ENCODE peak calls at places on chromosomes 16 and 17, in six cellular contexts. One of them, this sample, is unnamed.
A peak's percentile ranks its signal among the peaks of the same experiment; 100 is the strongest.

GRCh38 chr16:23595951-23596720 is at the start of gene NDUFAB1:
- DNase-seq in endothelial cell of umbilical vein: peak; percentile 90
- DNase-seq in CD8-positive, alpha-beta T cell: peak; percentile 90
- DNase-seq in AG09309: peak; percentile 34
- DNase-seq in stomach: peak; percentile 92
- DNase-seq in nephron progenitor cell: peak; percentile 95
- DNase-seq in this sample: peak; percentile 87

GRCh38 chr17:3843935-3844516 is 2.0 kb downstream of the NCBP3 start:
- DNase-seq in stomach: peak; percentile 57
- DNase-seq in nephron progenitor cell: peak; percentile 36
- DNase-seq in CD8-positive, alpha-beta T cell: peak; percentile 47
- DNase-seq in AG09309: no peak
- DNase-seq in endothelial cell of umbilical vein: peak; percentile 40
- DNase-seq in this sample: peak; percentile 63

GRCh38 chr17:76585048-76585648 is 512 bp downstream of the ST6GALNAC2 start:
- DNase-seq in stomach: peak; percentile 52
- DNase-seq in endothelial cell of umbilical vein: no peak
- DNase-seq in nephron progenitor cell: peak; percentile 56
- DNase-seq in CD8-positive, alpha-beta T cell: no peak
- DNase-seq in AG09309: no peak
- DNase-seq in this sample: no peak

GRCh38 chr16:11967195-11967911 is 2.3 kb downstream of the TNFRSF17 start:
- DNase-seq in endothelial cell of umbilical vein: no peak
- DNase-seq in AG09309: no peak
- DNase-seq in stomach: no peak
- DNase-seq in CD8-positive, alpha-beta T cell: no peak
- DNase-seq in nephron progenitor cell: no peak
- DNase-seq in this sample: no peak

GRCh38 chr16:3180445-3180878 is 7.5 kb upstream of the OR1F1 start:
- DNase-seq in AG09309: no peak
- DNase-seq in endothelial cell of umbilical vein: no peak
- DNase-seq in CD8-positive, alpha-beta T cell: no peak
- DNase-seq in stomach: no peak
- DNase-seq in nephron progenitor cell: no peak
- DNase-seq in this sample: no peak

GRCh38 chr16:85950519-85950918 is 51.6 kb downstream of the IRF8 start:
- DNase-seq in nephron progenitor cell: no peak
- DNase-seq in endothelial cell of umbilical vein: no peak
- DNase-seq in AG09309: no peak
- DNase-seq in stomach: no peak
- DNase-seq in CD8-positive, alpha-beta T cell: no peak
- DNase-seq in this sample: no peak

GRCh38 chr16:88703486-88704309 is 2.5 kb downstream of the RNF166 start:
- DNase-seq in stomach: peak; percentile 43
- DNase-seq in nephron progenitor cell: no peak
- DNase-seq in CD8-positive, alpha-beta T cell: peak; percentile 84
- DNase-seq in AG09309: no peak
- DNase-seq in endothelial cell of umbilical vein: peak; percentile 59
- DNase-seq in this sample: no peak

GRCh38 chr17:53794875-53795274 is 27.9 kb upstream of the KIF2B start:
- DNase-seq in stomach: no peak
- DNase-seq in endothelial cell of umbilical vein: no peak
- DNase-seq in nephron progenitor cell: no peak
- DNase-seq in CD8-positive, alpha-beta T cell: no peak
- DNase-seq in AG09309: no peak
- DNase-seq in this sample: no peak

GRCh38 chr17:32631341-32632109 is 144.7 kb downstream of the CDK5R1 start:
- DNase-seq in CD8-positive, alpha-beta T cell: no peak
- DNase-seq in nephron progenitor cell: no peak
- DNase-seq in endothelial cell of umbilical vein: no peak
- DNase-seq in stomach: no peak
- DNase-seq in AG09309: no peak
- DNase-seq in this sample: no peak

GRCh38 chr17:73211745-73212144 is 18.9 kb downstream of the COG1 start:
- DNase-seq in endothelial cell of umbilical vein: no peak
- DNase-seq in AG09309: no peak
- DNase-seq in nephron progenitor cell: no peak
- DNase-seq in stomach: no peak
- DNase-seq in CD8-positive, alpha-beta T cell: peak; percentile 60
- DNase-seq in this sample: no peak

GRCh38 chr17:5364156-5364555 is 55.3 kb downstream of the NUP88 start:
- DNase-seq in endothelial cell of umbilical vein: no peak
- DNase-seq in stomach: no peak
- DNase-seq in nephron progenitor cell: no peak
- DNase-seq in AG09309: peak; percentile 40
- DNase-seq in CD8-positive, alpha-beta T cell: no peak
- DNase-seq in this sample: no peak

GRCh38 chr16:85649978-85650863 is 37.1 kb downstream of the GSE1 start:
- DNase-seq in CD8-positive, alpha-beta T cell: no peak
- DNase-seq in stomach: no peak
- DNase-seq in endothelial cell of umbilical vein: no peak
- DNase-seq in nephron progenitor cell: no peak
- DNase-seq in AG09309: no peak
- DNase-seq in this sample: no peak

GRCh38 chr17:1259910-1260389 is 10.3 kb upstream of the BHLHA9 start:
- DNase-seq in AG09309: no peak
- DNase-seq in nephron progenitor cell: peak; percentile 76
- DNase-seq in CD8-positive, alpha-beta T cell: no peak
- DNase-seq in endothelial cell of umbilical vein: no peak
- DNase-seq in stomach: no peak
- DNase-seq in this sample: no peak

GRCh38 chr17:44417553-44417952 is 28.1 kb upstream of the ITGA2B start:
- DNase-seq in endothelial cell of umbilical vein: peak; percentile 57
- DNase-seq in stomach: no peak
- DNase-seq in nephron progenitor cell: no peak
- DNase-seq in CD8-positive, alpha-beta T cell: no peak
- DNase-seq in AG09309: peak; percentile 58
- DNase-seq in this sample: peak; percentile 98

GRCh38 chr16:57091990-57092785 is at the start of gene CPNE2:
- DNase-seq in endothelial cell of umbilical vein: peak; percentile 65
- DNase-seq in CD8-positive, alpha-beta T cell: no peak
- DNase-seq in nephron progenitor cell: peak; percentile 78
- DNase-seq in AG09309: no peak
- DNase-seq in stomach: peak; percentile 59
- DNase-seq in this sample: peak; percentile 29

GRCh38 chr16:1825381-1825863 is 1.2 kb downstream of the HAGH start:
- DNase-seq in nephron progenitor cell: no peak
- DNase-seq in CD8-positive, alpha-beta T cell: no peak
- DNase-seq in stomach: peak; percentile 46
- DNase-seq in AG09309: no peak
- DNase-seq in endothelial cell of umbilical vein: no peak
- DNase-seq in this sample: no peak

GRCh38 chr16:1825864-1826690 is 548 bp downstream of the HAGH start:
- DNase-seq in nephron progenitor cell: peak; percentile 46
- DNase-seq in AG09309: no peak
- DNase-seq in stomach: peak; percentile 63
- DNase-seq in endothelial cell of umbilical vein: peak; percentile 50
- DNase-seq in CD8-positive, alpha-beta T cell: peak; percentile 67
- DNase-seq in this sample: peak; percentile 49

GRCh38 chr16:1821861-1822611 is 4.6 kb downstream of the HAGH start:
- DNase-seq in stomach: no peak
- DNase-seq in AG09309: no peak
- DNase-seq in nephron progenitor cell: no peak
- DNase-seq in endothelial cell of umbilical vein: no peak
- DNase-seq in CD8-positive, alpha-beta T cell: no peak
- DNase-seq in this sample: peak; percentile 22

GRCh38 chr16:1822801-1823200 is 3.8 kb downstream of the HAGH start:
- DNase-seq in stomach: no peak
- DNase-seq in nephron progenitor cell: no peak
- DNase-seq in AG09309: no peak
- DNase-seq in endothelial cell of umbilical vein: no peak
- DNase-seq in CD8-positive, alpha-beta T cell: no peak
- DNase-seq in this sample: no peak

GRCh38 chr16:1823821-1824220 is 2.8 kb downstream of the HAGH start:
- DNase-seq in endothelial cell of umbilical vein: peak; percentile 58
- DNase-seq in stomach: peak; percentile 55
- DNase-seq in nephron progenitor cell: peak; percentile 42
- DNase-seq in AG09309: no peak
- DNase-seq in CD8-positive, alpha-beta T cell: no peak
- DNase-seq in this sample: peak; percentile 6
- TF ChIP-seq CTCF in endothelial cell of umbilical vein: peak; percentile 41
- TF ChIP-seq CTCF in stomach: no peak
- TF ChIP-seq CTCF in nephron progenitor cell: no peak
- TF ChIP-seq CTCF in AG09309: peak; percentile 24
- TF ChIP-seq CTCF in CD8-positive, alpha-beta T cell: no peak
- TF ChIP-seq CTCF in this sample: peak; percentile 26

GRCh38 chr17:36463916-36464764 is 22.3 kb upstream of the ZNHIT3 start:
- DNase-seq in nephron progenitor cell: peak; percentile 94
- DNase-seq in endothelial cell of umbilical vein: peak; percentile 45
- DNase-seq in AG09309: no peak
- DNase-seq in CD8-positive, alpha-beta T cell: peak; percentile 21
- DNase-seq in stomach: peak; percentile 56
- DNase-seq in this sample: peak; percentile 65
- TF ChIP-seq CTCF in nephron progenitor cell: no peak
- TF ChIP-seq CTCF in endothelial cell of umbilical vein: no peak
- TF ChIP-seq CTCF in AG09309: peak; percentile 5
- TF ChIP-seq CTCF in CD8-positive, alpha-beta T cell: no peak
- TF ChIP-seq CTCF in stomach: no peak
- TF ChIP-seq CTCF in this sample: no peak

DNA sequence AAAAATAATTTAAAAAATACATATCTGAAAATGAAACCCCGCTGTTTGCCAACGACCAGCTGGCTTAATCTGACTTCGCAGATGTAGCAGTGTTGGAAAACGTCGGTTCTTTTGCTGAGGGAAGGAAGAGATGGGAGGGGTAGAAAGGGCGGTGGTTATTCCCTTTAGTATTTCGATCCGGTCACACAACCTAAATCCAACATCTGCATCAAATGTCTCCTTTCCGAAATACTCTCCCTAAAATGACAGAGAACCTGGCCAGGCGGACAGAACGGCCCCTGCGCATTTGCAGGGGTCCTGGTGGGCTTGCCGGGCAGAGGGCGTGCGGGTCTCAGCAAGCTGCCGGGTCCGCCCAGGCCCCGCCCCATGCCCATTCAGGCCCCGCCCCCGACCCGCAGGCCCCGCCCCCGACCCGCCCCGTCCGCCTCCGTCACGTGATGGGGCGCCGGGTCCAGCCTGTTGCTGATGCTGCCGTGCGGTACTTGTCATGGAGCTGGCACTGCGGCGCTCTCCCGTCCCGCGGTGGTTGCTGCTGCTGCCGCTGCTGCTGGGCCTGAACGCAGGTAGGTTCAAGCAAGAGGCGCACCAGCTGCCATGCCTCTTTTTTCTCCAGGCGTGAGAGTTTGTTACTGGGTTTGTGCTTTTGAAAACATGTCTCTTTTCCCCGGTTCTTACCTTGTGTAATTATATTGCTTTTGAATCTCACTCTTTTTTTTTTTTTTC is at the start of gene SCPEP1:
- DNase-seq in stomach: peak; percentile 87
- DNase-seq in nephron progenitor cell: peak; percentile 83
- DNase-seq in endothelial cell of umbilical vein: peak; percentile 85
- DNase-seq in CD8-positive, alpha-beta T cell: peak; percentile 77
- DNase-seq in AG09309: peak; percentile 13
- DNase-seq in this sample: peak; percentile 81
- TF ChIP-seq CTCF in stomach: no peak
- TF ChIP-seq CTCF in nephron progenitor cell: no peak
- TF ChIP-seq CTCF in endothelial cell of umbilical vein: no peak
- TF ChIP-seq CTCF in CD8-positive, alpha-beta T cell: no peak
- TF ChIP-seq CTCF in AG09309: no peak
- TF ChIP-seq CTCF in this sample: no peak

DNA sequence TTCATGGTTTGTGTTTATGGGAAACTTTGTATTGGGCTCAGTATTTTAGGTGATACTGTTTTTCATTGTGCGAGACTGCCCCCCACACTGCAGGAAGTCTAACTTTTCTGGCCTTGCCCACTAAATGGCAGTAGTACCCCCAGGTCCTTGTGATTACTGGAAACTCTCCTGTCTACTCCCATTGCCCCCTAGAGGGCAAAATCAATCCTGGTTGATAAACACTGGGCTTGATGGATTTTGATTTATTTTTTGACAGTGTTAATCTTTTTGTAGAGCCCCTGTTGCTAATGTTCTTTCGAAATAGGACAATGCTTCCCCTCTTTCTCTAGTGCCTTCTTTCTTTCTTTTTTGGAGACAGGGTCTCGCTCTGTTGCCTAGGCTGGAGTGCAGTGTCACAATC is 15.5 kb downstream of the METTL9 start:
- DNase-seq in stomach: no peak
- DNase-seq in AG09309: no peak
- DNase-seq in endothelial cell of umbilical vein: no peak
- DNase-seq in CD8-positive, alpha-beta T cell: no peak
- DNase-seq in nephron progenitor cell: no peak
- DNase-seq in this sample: no peak
- TF ChIP-seq CTCF in stomach: no peak
- TF ChIP-seq CTCF in AG09309: no peak
- TF ChIP-seq CTCF in endothelial cell of umbilical vein: no peak
- TF ChIP-seq CTCF in CD8-positive, alpha-beta T cell: no peak
- TF ChIP-seq CTCF in nephron progenitor cell: no peak
- TF ChIP-seq CTCF in this sample: peak; percentile 49

DNA sequence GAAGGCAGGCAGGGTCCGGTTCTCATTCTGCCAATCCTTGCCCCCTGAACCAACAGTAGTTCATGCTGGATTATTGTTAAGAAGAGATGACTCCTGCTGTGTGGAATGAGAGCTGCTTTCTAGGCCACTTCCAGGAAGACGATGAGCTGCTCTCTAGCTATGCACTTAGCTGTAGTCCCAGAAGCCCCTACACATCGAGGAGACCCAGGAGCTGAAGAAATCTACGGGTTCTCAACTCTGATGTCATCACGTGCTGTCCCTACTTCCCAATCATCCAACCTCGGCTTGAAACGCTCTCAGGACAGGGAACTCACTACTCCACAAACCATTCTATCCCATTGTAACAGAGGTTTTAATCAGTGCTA is 29.0 kb upstream of the EMP2 start:
- DNase-seq in nephron progenitor cell: no peak
- DNase-seq in endothelial cell of umbilical vein: no peak
- DNase-seq in AG09309: no peak
- DNase-seq in stomach: no peak
- DNase-seq in CD8-positive, alpha-beta T cell: no peak
- DNase-seq in this sample: peak; percentile 6
- TF ChIP-seq CTCF in nephron progenitor cell: no peak
- TF ChIP-seq CTCF in endothelial cell of umbilical vein: no peak
- TF ChIP-seq CTCF in AG09309: no peak
- TF ChIP-seq CTCF in stomach: no peak
- TF ChIP-seq CTCF in CD8-positive, alpha-beta T cell: no peak
- TF ChIP-seq CTCF in this sample: no peak

GRCh38 chr16:66159987-66160386 is 206.5 kb upstream of the CDH5 start:
- DNase-seq in AG09309: no peak
- DNase-seq in stomach: no peak
- DNase-seq in endothelial cell of umbilical vein: no peak
- DNase-seq in CD8-positive, alpha-beta T cell: no peak
- DNase-seq in nephron progenitor cell: no peak
- DNase-seq in this sample: peak; percentile 1
- TF ChIP-seq CTCF in AG09309: peak; percentile 38
- TF ChIP-seq CTCF in stomach: no peak
- TF ChIP-seq CTCF in endothelial cell of umbilical vein: no peak
- TF ChIP-seq CTCF in CD8-positive, alpha-beta T cell: no peak
- TF ChIP-seq CTCF in nephron progenitor cell: no peak
- TF ChIP-seq CTCF in this sample: peak; percentile 32